ENCODE peak calls at places on chromosomes 12 and 14, in six cellular contexts. Q, E, T, H, C and F are unnamed samples.
A peak's percentile ranks its signal among the peaks of the same experiment; 100 is the strongest.

GRCh38 chr12:57196956-57197355 is 19.6 kb upstream of the NXPH4 start:
- DNase-seq in C (no peak), H (no peak), T (no peak), E (no peak), Q (no peak), F (no peak)

GRCh38 chr12:8609061-8609570 is 3.5 kb downstream of the AICDA start:
- DNase-seq in C (peak; percentile 54), E (no peak), T (peak; percentile 33), Q (peak; percentile 50), H (peak; percentile 35), F (no peak)

GRCh38 chr12:88108021-88108420 is 33.9 kb downstream of the CEP290 start:
- DNase-seq in H (no peak), C (no peak), Q (peak; percentile 23), E (no peak), T (peak; percentile 5), F (no peak)

GRCh38 chr14:78970677-78971076 is 800.5 kb downstream of the NRXN3 start:
- DNase-seq in E (no peak), T (no peak), C (no peak), Q (no peak), H (no peak), F (no peak)

GRCh38 chr12:53757095-53757770 is 5.5 kb upstream of the CISTR start:
- DNase-seq in C (peak; percentile 47), Q (peak; percentile 63), H (peak; percentile 99), T (peak; percentile 36), E (peak; percentile 42), F (no peak)

GRCh38 chr14:64718762-64719161 is 14.5 kb downstream of the PLEKHG3 start:
- DNase-seq in E (no peak), C (no peak), T (no peak), H (no peak), Q (no peak), F (no peak)

GRCh38 chr12:117100851-117101673 is 1.8 kb upstream of the TESC start:
- DNase-seq in H (no peak), E (no peak), Q (no peak), C (no peak), T (no peak), F (no peak)

GRCh38 chr14:51828017-51828797 is 32.2 kb upstream of the GNG2 start:
- DNase-seq in T (no peak), E (no peak), Q (peak; percentile 61), H (no peak), C (peak; percentile 71), F (no peak)

GRCh38 chr12:124507188-124508109 is 60.0 kb downstream of the NCOR2 start:
- DNase-seq in Q (peak; percentile 73), T (peak; percentile 23), C (peak; percentile 75), H (no peak), E (no peak), F (no peak)

GRCh38 chr14:50658203-50658602 is 9.9 kb downstream of the SAV1 start:
- DNase-seq in C (peak; percentile 72), E (no peak), T (no peak), Q (peak; percentile 69), H (no peak), F (no peak)

GRCh38 chr12:52557481-52557880 is 4.5 kb upstream of the KRT71 start:
- DNase-seq in T (no peak), E (no peak), C (no peak), Q (no peak), H (no peak), F (no peak)

GRCh38 chr12:91382081-91382543 is 199.5 kb upstream of the DCN start:
- DNase-seq in C (peak; percentile 86), Q (peak; percentile 67), H (peak; percentile 90), E (peak; percentile 65), T (peak; percentile 65), F (no peak)

GRCh38 chr12:124332068-124332672 is 37.3 kb downstream of the RFLNA start:
- DNase-seq in T (no peak), C (no peak), Q (no peak), E (no peak), H (peak; percentile 23), F (no peak)

GRCh38 chr12:1171657-1172056 is 180.6 kb downstream of the ERC1 start:
- DNase-seq in Q (no peak), T (peak; percentile 3), C (no peak), E (no peak), H (no peak), F (no peak)

GRCh38 chr14:50784683-50785505 is 46.1 kb downstream of the NIN start:
- DNase-seq in E (no peak), T (no peak), H (no peak), C (no peak), Q (no peak), F (no peak)

GRCh38 chr12:53820503-53820902 is 68.7 kb upstream of the CISTR start:
- DNase-seq in Q (peak; percentile 12), H (no peak), T (no peak), E (no peak), C (no peak), F (no peak)